ENCODE peak calls at places on chromosomes 2 and 18, in ten cellular contexts. B is stimulated activated CD4-positive, alpha-beta T cell treated with anti-CD3 and anti-CD28 coated beads, TNF-alpha, amount 100 ng/mL, for 4 hours; X is cardiac septum; E is activated CD4-positive, alpha-beta T cell treated with anti-CD3 and anti-CD28 coated beads, Interleukin-2, amount 50 U/mL, for 24 hours; W is H4; I is cardiac muscle cell; V is K562; Y is lower lobe of right lung; P is HTR-8/SVneo; A is NCI-H460. H is an unnamed sample.

GRCh38 chr2:229235136-229235914 is 35.8 kb downstream of the PID1 start:
- DNase-seq in B (no peak), X (no peak), E (no peak), W (no peak), I (peak), V (no peak), Y (no peak), P (no peak), A (no peak), H (no peak)

GRCh38 chr18:51865538-51865937 is 474.5 kb upstream of the DCC start:
- DNase-seq in B (no peak), X (no peak), E (no peak), W (no peak), I (no peak), V (no peak), Y (no peak), P (no peak), A (no peak), H (no peak)

GRCh38 chr2:188600536-188601210 is 309.0 kb downstream of the GULP1 start:
- DNase-seq in B (no peak), X (no peak), E (no peak), W (peak), I (no peak), V (no peak), Y (no peak), P (no peak), A (no peak), H (no peak)

GRCh38 chr18:49933530-49933929 is 120.2 kb upstream of the ACAA2 start:
- DNase-seq in B (no peak), X (no peak), E (no peak), W (no peak), I (no peak), V (no peak), Y (no peak), P (peak), A (no peak), H (no peak)

GRCh38 chr2:116510117-116510671 is 1304.3 kb upstream of the DDX18 start:
- DNase-seq in B (no peak), X (no peak), E (no peak), W (peak), I (peak), V (no peak), Y (no peak), P (no peak), A (peak), H (no peak)

GRCh38 chr18:59229191-59229590 is 9.2 kb downstream of the GRP start:
- DNase-seq in B (no peak), X (no peak), E (no peak), W (peak), I (no peak), V (no peak), Y (no peak), P (no peak), A (no peak), H (no peak)

GRCh38 chr2:200624660-200625059 is 38.8 kb downstream of the AOX1 start:
- DNase-seq in B (no peak), X (no peak), E (no peak), W (no peak), I (no peak), V (no peak), Y (no peak), P (no peak), A (no peak), H (no peak)

GRCh38 chr18:26482567-26482966 is 65.8 kb downstream of the KCTD1 start:
- DNase-seq in B (no peak), X (no peak), E (no peak), W (peak), I (no peak), V (no peak), Y (no peak), P (no peak), A (no peak), H (no peak)

GRCh38 chr18:44636241-44636640 is 44.4 kb upstream of the SETBP1 start:
- DNase-seq in B (no peak), X (no peak), E (no peak), W (no peak), I (no peak), V (no peak), Y (no peak), P (no peak), A (no peak), H (no peak)

GRCh38 chr2:464562-465309 is 176.8 kb upstream of the ALKAL2 start:
- DNase-seq in B (no peak), X (no peak), E (no peak), W (no peak), I (no peak), V (peak), Y (no peak), P (no peak), A (no peak), H (no peak)

GRCh38 chr2:44358498-44358897 is 2.8 kb downstream of the PREPL start:
- DNase-seq in B (no peak), X (no peak), E (no peak), W (peak), I (no peak), V (no peak), Y (peak), P (peak), A (no peak), H (peak)

GRCh38 chr18:65754121-65754520 is 3.3 kb downstream of the CDH7 start:
- DNase-seq in B (no peak), X (no peak), E (no peak), W (peak), I (no peak), V (no peak), Y (no peak), P (no peak), A (no peak), H (no peak)

GRCh38 chr2:240960963-240961876 is 37.2 kb upstream of the SNED1 start:
- DNase-seq in B (no peak), X (peak), E (no peak), W (no peak), I (no peak), V (no peak), Y (no peak), P (no peak), A (no peak), H (no peak)

GRCh38 chr2:127653421-127654083 is 7.6 kb downstream of the GPR17 start:
- DNase-seq in B (no peak), X (no peak), E (no peak), W (no peak), I (no peak), V (no peak), Y (peak), P (no peak), A (no peak), H (no peak)

GRCh38 chr2:134253804-134254203 is at the start of gene MGAT5:
- DNase-seq in B (no peak), X (no peak), E (no peak), W (no peak), I (no peak), V (no peak), Y (no peak), P (no peak), A (no peak), H (no peak)